ENCODE peak calls at places on chromosomes 13 and 19, in six cellular contexts. One of them, this sample, is unnamed.

GRCh38 chr13:42215578-42216421 is 56.2 kb upstream of the AKAP11 start:
- DNase-seq in HepG2: peak; percentile 10
- DNase-seq in HCT116: peak; percentile 29
- DNase-seq in left ventricle myocardium inferior: no peak
- DNase-seq in cardiac fibroblast: peak; percentile 63
- DNase-seq in heart left ventricle: no peak
- DNase-seq in this sample: no peak

GRCh38 chr13:104140557-104140956 is 1074.3 kb upstream of the SLC10A2 start:
- DNase-seq in HepG2: no peak
- DNase-seq in HCT116: peak; percentile 75
- DNase-seq in left ventricle myocardium inferior: no peak
- DNase-seq in cardiac fibroblast: no peak
- DNase-seq in heart left ventricle: no peak
- DNase-seq in this sample: no peak

GRCh38 chr19:9032136-9032626 is 22.0 kb upstream of the MUC16 start:
- DNase-seq in HepG2: no peak
- DNase-seq in HCT116: no peak
- DNase-seq in left ventricle myocardium inferior: no peak
- DNase-seq in cardiac fibroblast: no peak
- DNase-seq in heart left ventricle: no peak
- DNase-seq in this sample: no peak

GRCh38 chr13:32682130-32682529 is 95.9 kb downstream of the PDS5B start:
- DNase-seq in HepG2: no peak
- DNase-seq in HCT116: no peak
- DNase-seq in left ventricle myocardium inferior: no peak
- DNase-seq in cardiac fibroblast: no peak
- DNase-seq in heart left ventricle: no peak
- DNase-seq in this sample: no peak

GRCh38 chr19:16457954-16458331 is 13.8 kb downstream of the EPS15L1 start:
- DNase-seq in HepG2: no peak
- DNase-seq in HCT116: no peak
- DNase-seq in left ventricle myocardium inferior: peak; percentile 60
- DNase-seq in cardiac fibroblast: no peak
- DNase-seq in heart left ventricle: no peak
- DNase-seq in this sample: no peak

GRCh38 chr13:28464861-28465260 is 30.1 kb downstream of the FLT1 start:
- DNase-seq in HepG2: no peak
- DNase-seq in HCT116: no peak
- DNase-seq in left ventricle myocardium inferior: no peak
- DNase-seq in cardiac fibroblast: no peak
- DNase-seq in heart left ventricle: no peak
- DNase-seq in this sample: no peak

GRCh38 chr13:40485611-40486517 is 180.6 kb downstream of the FOXO1 start:
- DNase-seq in HepG2: no peak
- DNase-seq in HCT116: no peak
- DNase-seq in left ventricle myocardium inferior: no peak
- DNase-seq in cardiac fibroblast: no peak
- DNase-seq in heart left ventricle: no peak
- DNase-seq in this sample: no peak

GRCh38 chr19:37045140-37045539 is 33.1 kb upstream of the ZNF420 start:
- DNase-seq in HepG2: no peak
- DNase-seq in HCT116: no peak
- DNase-seq in left ventricle myocardium inferior: no peak
- DNase-seq in cardiac fibroblast: no peak
- DNase-seq in heart left ventricle: no peak
- DNase-seq in this sample: no peak

GRCh38 chr13:101326710-101327109 is 89.6 kb downstream of the NALCN start:
- DNase-seq in HepG2: no peak
- DNase-seq in HCT116: no peak
- DNase-seq in left ventricle myocardium inferior: no peak
- DNase-seq in cardiac fibroblast: no peak
- DNase-seq in heart left ventricle: no peak
- DNase-seq in this sample: no peak

GRCh38 chr19:50897612-50898011 is 13.6 kb downstream of the KLK4 start:
- DNase-seq in HepG2: no peak
- DNase-seq in HCT116: no peak
- DNase-seq in left ventricle myocardium inferior: no peak
- DNase-seq in cardiac fibroblast: no peak
- DNase-seq in heart left ventricle: no peak
- DNase-seq in this sample: no peak

DNA sequence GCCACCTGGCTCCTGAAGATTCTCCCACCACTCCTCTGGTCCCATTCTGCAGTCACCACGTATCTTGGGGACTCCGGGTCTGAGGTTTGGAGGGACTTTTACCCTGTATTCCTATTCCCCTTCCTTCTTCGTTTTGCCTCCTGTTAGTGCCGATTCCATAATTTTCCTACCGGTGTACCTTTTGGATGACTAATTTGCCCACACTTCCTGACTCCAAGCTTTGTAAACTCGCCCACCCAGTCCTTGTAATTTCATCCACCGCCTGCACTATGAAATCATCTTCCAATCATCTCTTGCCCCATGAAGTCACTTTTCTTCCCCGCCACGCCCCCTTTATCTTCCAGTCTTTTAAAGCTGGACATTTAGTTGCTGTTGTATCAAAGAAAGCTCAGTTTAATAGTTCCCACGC is 572 bp downstream of the UCHL3 start:
- DNase-seq in HepG2: peak; percentile 52
- DNase-seq in HCT116: peak; percentile 56
- DNase-seq in left ventricle myocardium inferior: no peak
- DNase-seq in cardiac fibroblast: peak; percentile 63
- DNase-seq in heart left ventricle: no peak
- DNase-seq in this sample: peak; percentile 14
- TF ChIP-seq CTCF in HepG2: no peak
- TF ChIP-seq CTCF in HCT116: no peak
- TF ChIP-seq CTCF in left ventricle myocardium inferior: no peak
- TF ChIP-seq CTCF in cardiac fibroblast: no peak
- TF ChIP-seq CTCF in heart left ventricle: no peak
- TF ChIP-seq CTCF in this sample: no peak

GRCh38 chr19:5850743-5851293 is 431 bp downstream of the FUT3 start:
- DNase-seq in HepG2: no peak
- DNase-seq in HCT116: no peak
- DNase-seq in left ventricle myocardium inferior: no peak
- DNase-seq in cardiac fibroblast: peak; percentile 77
- DNase-seq in heart left ventricle: no peak
- DNase-seq in this sample: peak; percentile 29
- H3K4me3 ChIP-seq in HepG2: no peak overlapping the region
- H3K4me3 ChIP-seq in HCT116: peak overlapping the region; percentile 11
- H3K4me3 ChIP-seq in left ventricle myocardium inferior: no peak overlapping the region
- H3K4me3 ChIP-seq in cardiac fibroblast: no peak overlapping the region
- H3K4me3 ChIP-seq in heart left ventricle: no peak overlapping the region
- H3K4me3 ChIP-seq in this sample: no peak overlapping the region

GRCh38 chr19:56725829-56726424 is 54.4 kb upstream of the ZNF835 start:
- DNase-seq in HepG2: no peak
- DNase-seq in HCT116: no peak
- DNase-seq in left ventricle myocardium inferior: no peak
- DNase-seq in cardiac fibroblast: no peak
- DNase-seq in heart left ventricle: no peak
- DNase-seq in this sample: no peak
- TF ChIP-seq CTCF in HepG2: peak; percentile 57
- TF ChIP-seq CTCF in HCT116: no peak
- TF ChIP-seq CTCF in left ventricle myocardium inferior: peak; percentile 50
- TF ChIP-seq CTCF in cardiac fibroblast: no peak
- TF ChIP-seq CTCF in heart left ventricle: peak; percentile 32
- TF ChIP-seq CTCF in this sample: no peak

GRCh38 chr13:96982672-96983071 is 11.6 kb downstream of the OXGR1 start:
- DNase-seq in HepG2: no peak
- DNase-seq in HCT116: no peak
- DNase-seq in left ventricle myocardium inferior: no peak
- DNase-seq in cardiac fibroblast: peak; percentile 72
- DNase-seq in heart left ventricle: no peak
- DNase-seq in this sample: no peak

GRCh38 chr13:96988441-96988840 is 5.8 kb downstream of the OXGR1 start:
- DNase-seq in HepG2: no peak
- DNase-seq in HCT116: no peak
- DNase-seq in left ventricle myocardium inferior: no peak
- DNase-seq in cardiac fibroblast: no peak
- DNase-seq in heart left ventricle: no peak
- DNase-seq in this sample: no peak

GRCh38 chr13:96984061-96984508 is 10.2 kb downstream of the OXGR1 start:
- DNase-seq in HepG2: no peak
- DNase-seq in HCT116: no peak
- DNase-seq in left ventricle myocardium inferior: no peak
- DNase-seq in cardiac fibroblast: no peak
- DNase-seq in heart left ventricle: no peak
- DNase-seq in this sample: no peak
- H3K4me3 ChIP-seq in HepG2: no peak overlapping the region
- H3K4me3 ChIP-seq in HCT116: peak overlapping the region; percentile 55
- H3K4me3 ChIP-seq in left ventricle myocardium inferior: peak overlapping the region; percentile 2
- H3K4me3 ChIP-seq in cardiac fibroblast: no peak overlapping the region
- H3K4me3 ChIP-seq in heart left ventricle: no peak overlapping the region
- H3K4me3 ChIP-seq in this sample: no peak overlapping the region

GRCh38 chr13:61684976-61685682 is 269.5 kb upstream of the PCDH20 start:
- DNase-seq in HepG2: no peak
- DNase-seq in HCT116: no peak
- DNase-seq in left ventricle myocardium inferior: no peak
- DNase-seq in cardiac fibroblast: no peak
- DNase-seq in heart left ventricle: no peak
- DNase-seq in this sample: no peak

GRCh38 chr13:61685683-61686013 is 270.0 kb upstream of the PCDH20 start:
- DNase-seq in HepG2: peak; percentile 34
- DNase-seq in HCT116: peak; percentile 3
- DNase-seq in left ventricle myocardium inferior: no peak
- DNase-seq in cardiac fibroblast: no peak
- DNase-seq in heart left ventricle: no peak
- DNase-seq in this sample: no peak
- TF ChIP-seq CTCF in HepG2: peak; percentile 88
- TF ChIP-seq CTCF in HCT116: peak; percentile 6
- TF ChIP-seq CTCF in left ventricle myocardium inferior: no peak
- TF ChIP-seq CTCF in cardiac fibroblast: no peak
- TF ChIP-seq CTCF in heart left ventricle: no peak
- TF ChIP-seq CTCF in this sample: no peak

DNA sequence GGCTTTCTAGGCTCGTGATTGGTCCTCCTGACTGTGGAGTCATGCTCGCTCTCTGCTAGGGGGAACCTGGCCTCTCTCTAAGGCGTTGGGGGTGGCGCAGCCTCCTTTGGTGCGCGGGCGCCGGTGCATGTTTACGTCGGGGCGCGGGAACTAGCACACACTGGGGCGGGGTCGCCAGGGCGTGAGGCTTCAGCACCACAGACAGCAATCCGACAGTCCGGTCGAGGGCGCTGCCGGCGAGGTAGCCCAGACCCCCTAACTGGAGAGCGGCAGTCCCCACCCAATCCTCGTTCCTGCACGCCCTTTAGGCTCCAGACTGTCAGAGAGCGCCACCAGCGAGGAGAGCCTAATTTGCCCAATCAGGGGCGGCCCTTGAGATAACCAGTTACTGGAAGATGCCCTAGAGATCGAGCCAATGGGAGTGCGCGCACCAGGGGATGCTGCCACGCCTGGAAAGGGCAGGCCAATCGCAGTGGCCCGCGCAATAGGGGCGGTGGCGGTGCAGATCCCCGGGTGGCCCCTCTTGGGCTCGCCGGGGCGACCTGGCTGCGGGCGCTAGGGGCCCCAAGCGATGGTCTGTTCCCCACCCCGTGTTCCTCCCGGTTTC is 1.0 kb upstream of the ELAVL3 start:
- DNase-seq in HepG2: peak; percentile 52
- DNase-seq in HCT116: no peak
- DNase-seq in left ventricle myocardium inferior: peak; percentile 67
- DNase-seq in cardiac fibroblast: peak; percentile 92
- DNase-seq in heart left ventricle: peak; percentile 86
- DNase-seq in this sample: peak; percentile 22
- H3K4me3 ChIP-seq in HepG2: no peak overlapping the region
- H3K4me3 ChIP-seq in HCT116: no peak overlapping the region
- H3K4me3 ChIP-seq in left ventricle myocardium inferior: peak overlapping the region; percentile 62
- H3K4me3 ChIP-seq in cardiac fibroblast: peak overlapping the region; percentile 37
- H3K4me3 ChIP-seq in heart left ventricle: peak overlapping the region; percentile 16
- H3K4me3 ChIP-seq in this sample: peak overlapping the region; percentile 50

DNA sequence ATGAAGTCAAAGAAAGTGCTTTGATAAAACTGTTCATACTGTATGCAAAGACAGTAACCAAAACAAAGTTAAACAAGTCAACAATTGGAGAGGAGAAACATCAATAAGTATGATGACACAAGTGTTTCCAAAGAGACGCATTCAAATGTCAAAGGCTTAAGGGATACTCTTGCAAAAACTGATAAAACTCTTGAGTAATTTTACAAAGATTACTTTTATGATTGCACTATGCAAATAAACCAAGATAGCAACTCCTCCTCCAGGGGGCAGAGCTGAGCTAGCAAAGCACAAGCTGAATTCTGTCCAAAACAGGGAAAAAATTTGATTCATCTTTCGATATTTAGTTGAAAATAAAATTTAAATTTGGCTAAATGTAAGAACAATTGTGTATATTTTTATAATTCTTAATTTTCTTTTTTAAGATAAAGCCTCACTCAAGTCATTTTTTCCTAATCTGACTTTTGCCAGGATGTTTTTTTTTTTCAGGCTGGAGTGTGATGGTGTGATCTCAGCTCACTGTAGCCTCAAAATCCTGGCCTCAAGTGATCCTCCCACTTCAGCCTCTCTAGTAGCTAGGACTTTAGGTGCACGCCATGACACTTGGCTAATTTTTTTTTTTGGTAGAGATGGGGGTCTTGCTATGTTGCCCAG is 84.0 kb downstream of the MZT1 start:
- DNase-seq in HepG2: peak; percentile 41
- DNase-seq in HCT116: peak; percentile 33
- DNase-seq in left ventricle myocardium inferior: peak; percentile 20
- DNase-seq in cardiac fibroblast: peak; percentile 63
- DNase-seq in heart left ventricle: no peak
- DNase-seq in this sample: no peak
- TF ChIP-seq CTCF in HepG2: peak; percentile 26
- TF ChIP-seq CTCF in HCT116: peak; percentile 86
- TF ChIP-seq CTCF in left ventricle myocardium inferior: peak; percentile 62
- TF ChIP-seq CTCF in cardiac fibroblast: peak; percentile 79
- TF ChIP-seq CTCF in heart left ventricle: peak; percentile 37
- TF ChIP-seq CTCF in this sample: peak; percentile 81